ENCODE peak calls at places on chromosomes 7 and 10, in ten cellular contexts. R is H4; T is NCI-H1105 treated with DMSO at 0.1 percent for 48 hours; D is NCI-H2081; J is CD4-positive, alpha-beta T cell; P is transverse colon; A is NCI-H748 treated with DMSO at 0.1 percent for 48 hours; M is NCI-H1436; L is mesenteric fat pad; F is lower lobe of right lung. S is an unnamed sample.
A peak's percentile ranks its signal among the peaks of the same experiment; 100 is the strongest.

GRCh38 chr10:52318822-52319464 is 4.9 kb downstream of the DKK1 start:
- DNase-seq in J (no peak), F (no peak), L (no peak), R (peak; percentile 58), P (no peak), T (no peak), D (no peak), M (no peak), A (no peak), S (no peak)

GRCh38 chr7:101677421-101678137 is 48.5 kb upstream of the MYL10 start:
- DNase-seq in L (no peak), P (no peak), F (no peak), M (peak; percentile 22), D (no peak), T (no peak), A (no peak), R (peak; percentile 58), J (no peak), S (no peak)

GRCh38 chr10:95792874-95793285 is 36.9 kb downstream of the ENTPD1 start:
- DNase-seq in F (no peak), M (no peak), P (no peak), A (no peak), T (no peak), J (no peak), L (no peak), R (no peak), D (no peak), S (no peak)

GRCh38 chr7:151487246-151487645 is 32.4 kb downstream of the RHEB start:
- DNase-seq in R (no peak), M (no peak), F (no peak), P (no peak), D (no peak), T (no peak), L (no peak), A (no peak), J (no peak), S (no peak)

GRCh38 chr7:101597941-101598340 is 31.2 kb downstream of the MYL10 start:
- DNase-seq in F (no peak), D (no peak), M (no peak), L (peak; percentile 47), T (no peak), J (no peak), P (no peak), A (no peak), R (no peak), S (no peak)

GRCh38 chr7:21167942-21168341 is 259.9 kb upstream of the SP4 start:
- DNase-seq in M (no peak), L (no peak), R (no peak), D (no peak), F (no peak), J (no peak), A (no peak), T (no peak), P (no peak), S (no peak)

GRCh38 chr10:47413531-47414226 is 29.6 kb upstream of the ZNF488 start:
- DNase-seq in F (no peak), T (no peak), A (no peak), D (no peak), P (no peak), M (no peak), L (peak; percentile 80), R (no peak), J (no peak), S (no peak)

GRCh38 chr7:48307041-48307714 is 135.9 kb downstream of the ABCA13 start:
- DNase-seq in P (no peak), T (no peak), L (no peak), J (no peak), A (no peak), D (no peak), F (no peak), R (no peak), M (no peak), S (no peak)

GRCh38 chr7:65216469-65216868 is 157.2 kb upstream of the ZNF92 start:
- DNase-seq in M (peak; percentile 71), L (no peak), F (peak; percentile 64), A (peak; percentile 84), T (peak; percentile 93), J (peak; percentile 26), D (peak; percentile 91), P (peak; percentile 61), R (peak; percentile 51), S (peak; percentile 13)

GRCh38 chr10:22850541-22850940 is 77.3 kb upstream of the ARMC3 start:
- DNase-seq in L (no peak), T (no peak), P (no peak), F (no peak), M (no peak), D (no peak), R (no peak), A (no peak), J (no peak), S (no peak)

GRCh38 chr7:50356212-50356944 is 51.9 kb downstream of the IKZF1 start:
- DNase-seq in M (no peak), T (no peak), P (no peak), F (peak; percentile 82), A (no peak), R (no peak), L (no peak), D (no peak), J (no peak), S (peak; percentile 33)

GRCh38 chr7:28955723-28956607 is 2.2 kb downstream of the TRIL start:
- DNase-seq in L (peak; percentile 92), M (peak; percentile 66), T (peak; percentile 75), F (peak; percentile 90), P (peak; percentile 88), A (peak; percentile 74), R (no peak), D (peak; percentile 65), J (no peak), S (peak; percentile 73)

GRCh38 chr10:3451516-3452185 is 279.1 kb upstream of the PITRM1 start:
- DNase-seq in A (no peak), M (no peak), P (no peak), T (no peak), F (no peak), L (no peak), J (no peak), D (no peak), R (peak; percentile 16), S (no peak)

GRCh38 chr10:5524721-5525531 is at the start of gene CALML3:
- DNase-seq in F (no peak), J (no peak), M (no peak), A (no peak), T (peak; percentile 84), L (peak; percentile 87), P (peak; percentile 24), D (no peak), R (no peak), S (no peak)